ENCODE peak calls at places on chromosomes 13 and 19, in ten cellular contexts. O, M, U, A, S, J, Q, D, K and V are unnamed samples.

GRCh38 chr19:19405919-19406877 is 723 bp downstream of the GATAD2A start:
- DNase-seq in J (peak), M (peak), D (no peak), O (no peak), Q (peak), K (peak), U (peak), A (no peak), S (peak), V (no peak)

GRCh38 chr13:24670927-24671326 is 9.3 kb upstream of the ATP12A start:
- DNase-seq in D (no peak), O (no peak), K (peak), J (peak), S (peak), A (no peak), U (peak), Q (peak), M (no peak), V (no peak)

GRCh38 chr13:74287672-74288169 is 153.5 kb upstream of the KLF12 start:
- DNase-seq in D (peak), A (peak), K (peak), J (peak), Q (peak), S (peak), O (peak), U (peak), M (peak), V (peak)

GRCh38 chr13:99658266-99658991 is 157.2 kb downstream of the TM9SF2 start:
- DNase-seq in M (peak), K (peak), Q (peak), U (peak), A (peak), D (peak), J (no peak), O (peak), S (peak), V (peak)

GRCh38 chr19:768424-768823 is 17.5 kb downstream of the MISP start:
- DNase-seq in D (no peak), A (no peak), J (peak), K (peak), O (no peak), M (no peak), S (no peak), Q (peak), U (peak), V (no peak)

GRCh38 chr13:29532136-29532535 is 63.4 kb downstream of the SLC7A1 start:
- DNase-seq in J (no peak), M (no peak), S (no peak), K (no peak), A (no peak), Q (peak), U (no peak), D (no peak), O (no peak), V (no peak)

GRCh38 chr19:35908977-35909683 is 1.0 kb upstream of the TYROBP start:
- DNase-seq in D (no peak), Q (no peak), M (no peak), S (no peak), O (peak), K (no peak), J (no peak), A (peak), U (no peak), V (no peak)

GRCh38 chr19:51107406-51108065 is 673 bp downstream of the CTU1 start:
- DNase-seq in A (no peak), U (no peak), Q (peak), K (peak), J (no peak), O (no peak), S (peak), D (no peak), M (no peak), V (no peak)

GRCh38 chr13:32086366-32086765 is 54.8 kb downstream of the FRY start:
- DNase-seq in M (no peak), D (no peak), A (no peak), Q (peak), J (no peak), K (no peak), S (no peak), O (no peak), U (no peak), V (no peak)

GRCh38 chr13:33992891-33993336 is 175.0 kb downstream of the RFC3 start:
- DNase-seq in Q (no peak), D (no peak), S (no peak), K (no peak), O (no peak), J (no peak), U (no peak), A (no peak), M (no peak), V (no peak)

GRCh38 chr13:51645154-51645650 is 60.9 kb downstream of the WDFY2 start:
- DNase-seq in M (no peak), S (peak), O (no peak), U (no peak), J (peak), D (no peak), Q (peak), K (no peak), A (no peak), V (peak)

GRCh38 chr13:111429064-111429558 is 108.7 kb downstream of the TEX29 start:
- DNase-seq in J (peak), K (peak), A (peak), O (peak), M (peak), U (peak), Q (peak), S (peak), D (no peak), V (peak)

GRCh38 chr19:13742756-13743155 is 21.6 kb upstream of the MRI1 start:
- DNase-seq in D (no peak), S (no peak), O (no peak), Q (no peak), J (peak), U (no peak), M (no peak), A (no peak), K (no peak), V (no peak)

GRCh38 chr13:54210397-54211050 is 1181.9 kb downstream of the OLFM4 start:
- DNase-seq in K (peak), J (peak), D (no peak), U (no peak), A (no peak), S (peak), Q (no peak), O (peak), M (no peak), V (no peak)

GRCh38 chr19:57903298-57904174 is 12.9 kb downstream of the ZNF417 start:
- DNase-seq in O (no peak), D (no peak), S (peak), J (no peak), M (no peak), K (peak), U (peak), A (peak), Q (peak), V (no peak)

GRCh38 chr19:13790354-13790753 is 4.9 kb upstream of the ZSWIM4 start:
- DNase-seq in A (no peak), Q (no peak), O (no peak), S (no peak), U (no peak), M (no peak), K (no peak), J (no peak), D (no peak), V (no peak)

GRCh38 chr19:13796301-13797057 is 1.2 kb downstream of the ZSWIM4 start:
- DNase-seq in A (no peak), Q (peak), J (peak), K (peak), S (peak), D (no peak), U (no peak), O (peak), M (no peak), V (no peak)

GRCh38 chr13:59422646-59423045 is 741.1 kb downstream of the DIAPH3 start:
- DNase-seq in O (no peak), D (no peak), A (no peak), U (no peak), Q (no peak), J (no peak), K (peak), S (peak), M (no peak), V (no peak)

GRCh38 chr19:8210660-8211101 is 1.5 kb downstream of the CERS4 start:
- DNase-seq in K (peak), M (no peak), Q (no peak), A (no peak), S (no peak), U (no peak), O (no peak), D (peak), J (no peak), V (no peak)

GRCh38 chr13:29571876-29572570 is 23.5 kb downstream of the SLC7A1 start:
- DNase-seq in Q (no peak), A (no peak), M (no peak), J (no peak), D (no peak), S (no peak), K (no peak), U (no peak), O (no peak), V (no peak)

GRCh38 chr19:46719629-46720515 is 3.0 kb upstream of the PRKD2 start:
- DNase-seq in M (no peak), D (no peak), O (no peak), A (no peak), S (no peak), U (no peak), Q (no peak), J (no peak), K (no peak), V (no peak)

GRCh38 chr13:44934724-44935123 is 54.5 kb downstream of the NUFIP1 start:
- DNase-seq in U (no peak), Q (peak), S (no peak), J (no peak), A (no peak), O (no peak), D (no peak), M (no peak), K (no peak), V (no peak)

GRCh38 chr13:27035892-27036235 is 135.7 kb downstream of the USP12 start:
- DNase-seq in K (peak), S (no peak), A (no peak), M (no peak), U (no peak), D (no peak), O (no peak), J (peak), Q (no peak), V (no peak)

GRCh38 chr13:113623491-113624234 is 34.3 kb downstream of the ATP4B start:
- DNase-seq in D (no peak), J (no peak), A (no peak), Q (peak), S (no peak), K (no peak), M (peak), O (no peak), U (no peak), V (no peak)